ENCODE peak calls at places on chromosomes 5 and 9, in ten cellular contexts. M is uterus, N is testis, E is transverse colon, K is stomach, S is IMR-90, I is heart left ventricle, Q is tibial nerve, F is Peyer's patch, G is ovary. C is an unnamed sample. For H3K36me3, the result is how much of the 10 kb centered on the place peaks cover.

GRCh38 chr5:149857499-149857898 is 87.1 kb downstream of the PDE6A start:
- DNase-seq in M (peak), N (peak), E (peak), K (peak), S (no peak), I (peak), Q (peak), F (peak), G (peak), C (peak)

GRCh38 chr5:160271396-160271795 is 41.0 kb downstream of the CCNJL start:
- DNase-seq in M (no peak), N (no peak), E (peak), K (no peak), S (no peak), I (no peak), Q (no peak), F (no peak), G (no peak), C (peak)

GRCh38 chr9:105262497-105262896 is 18.0 kb downstream of the SLC44A1 start:
- DNase-seq in M (no peak), N (no peak), E (no peak), K (no peak), S (no peak), I (no peak), Q (no peak), F (no peak), G (no peak), C (no peak)

GRCh38 chr5:61969761-61970160 is 336.2 kb upstream of the KIF2A start:
- DNase-seq in M (no peak), N (no peak), E (no peak), K (no peak), S (peak), I (no peak), Q (no peak), F (no peak), G (no peak), C (no peak)

GRCh38 chr5:181058321-181058720 is 18.3 kb downstream of the BTNL9 start:
- DNase-seq in M (no peak), N (no peak), E (no peak), K (no peak), S (no peak), I (no peak), Q (no peak), F (no peak), G (no peak), C (no peak)

GRCh38 chr5:107135391-107135790 is 535.3 kb downstream of the EFNA5 start:
- DNase-seq in M (no peak), N (no peak), E (no peak), K (no peak), S (peak), I (no peak), Q (no peak), F (no peak), G (no peak), C (no peak)

GRCh38 chr5:32329395-32329834 is 16.7 kb upstream of the MTMR12 start:
- DNase-seq in M (peak), N (peak), E (peak), K (peak), S (peak), I (peak), Q (peak), F (peak), G (no peak), C (peak)

GRCh38 chr9:133284362-133284761 is 9.4 kb upstream of the ABO start:
- DNase-seq in M (no peak), N (no peak), E (no peak), K (no peak), S (no peak), I (no peak), Q (no peak), F (no peak), G (no peak), C (no peak)

GRCh38 chr9:20580673-20581072 is 41.6 kb downstream of the MLLT3 start:
- DNase-seq in M (no peak), N (no peak), E (no peak), K (no peak), S (no peak), I (no peak), Q (no peak), F (no peak), G (no peak), C (no peak)

GRCh38 chr9:4640027-4640426 is 22.1 kb upstream of the PLPP6 start:
- DNase-seq in M (no peak), N (peak), E (peak), K (peak), S (no peak), I (no peak), Q (no peak), F (no peak), G (no peak), C (peak)

GRCh38 chr9:109912082-109912581 is 132.1 kb downstream of the PALM2AKAP2 start:
- DNase-seq in M (no peak), N (no peak), E (no peak), K (no peak), S (peak), I (peak), Q (no peak), F (no peak), G (no peak), C (no peak)

GRCh38 chr5:848671-849111 is 2.1 kb downstream of the ZDHHC11 start:
- DNase-seq in M (peak), N (no peak), E (no peak), K (no peak), S (no peak), I (no peak), Q (no peak), F (peak), G (no peak), C (no peak)
- TF ChIP-seq POLR2A in M (no peak), N (no peak), E (no peak), K (no peak), S (no peak), I (no peak), Q (no peak), F (no peak), G (no peak), C (no peak)

DNA sequence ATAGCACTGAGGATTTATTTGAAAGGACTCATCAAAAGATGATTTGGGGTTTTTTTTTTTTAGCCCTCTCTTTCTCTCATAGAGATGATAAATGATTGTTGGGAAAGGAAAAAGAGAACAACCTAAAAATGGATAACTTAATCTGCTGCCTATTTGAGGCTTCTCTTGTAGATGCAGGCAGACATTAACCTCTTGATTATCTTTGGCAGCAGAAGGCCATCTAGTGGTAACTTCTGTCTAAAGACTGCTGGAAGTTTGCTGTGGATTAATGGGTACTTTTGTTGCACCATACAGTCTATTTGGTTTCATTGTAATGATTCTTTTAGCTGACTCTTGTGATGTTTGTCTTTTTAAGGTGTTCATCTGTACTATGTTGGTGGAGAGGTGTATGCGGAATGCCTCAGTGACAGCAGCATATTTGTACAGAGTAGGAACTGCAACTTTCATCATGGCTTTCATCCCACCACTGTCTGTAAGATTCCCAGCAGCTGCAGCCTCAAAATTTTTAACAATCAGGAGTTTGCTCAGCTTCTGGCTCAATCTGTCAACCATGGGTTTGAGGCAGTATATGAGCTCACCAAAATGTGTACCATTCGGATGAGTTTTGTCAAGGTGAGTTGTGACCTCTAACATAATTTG is 18.8 kb downstream of the SMIM32 start:
- DNase-seq in M (no peak), N (no peak), E (no peak), K (no peak), S (peak), I (no peak), Q (no peak), F (no peak), G (no peak), C (no peak)
- H3K36me3 ChIP-seq in M (under half), N (under half), E (under half), K (half or more), S (under half), I (under half), Q (under half), F (under half), G (under half), C (under half)

GRCh38 chr5:16663848-16664247 is 47.1 kb upstream of the RETREG1 start:
- DNase-seq in M (no peak), N (no peak), E (no peak), K (no peak), S (no peak), I (no peak), Q (no peak), F (no peak), G (no peak), C (no peak)

GRCh38 chr5:16666140-16666860 is 49.5 kb upstream of the RETREG1 start:
- DNase-seq in M (no peak), N (no peak), E (peak), K (no peak), S (no peak), I (no peak), Q (no peak), F (no peak), G (no peak), C (no peak)

GRCh38 chr5:16664368-16664767 is 47.6 kb upstream of the RETREG1 start:
- DNase-seq in M (no peak), N (no peak), E (no peak), K (no peak), S (no peak), I (no peak), Q (no peak), F (no peak), G (no peak), C (no peak)

GRCh38 chr5:16666861-16667481 is 50.2 kb upstream of the RETREG1 start:
- DNase-seq in M (no peak), N (peak), E (peak), K (peak), S (peak), I (peak), Q (peak), F (no peak), G (no peak), C (no peak)

GRCh38 chr5:16665611-16666010 is 48.8 kb upstream of the RETREG1 start:
- DNase-seq in M (no peak), N (no peak), E (no peak), K (no peak), S (peak), I (no peak), Q (no peak), F (no peak), G (no peak), C (no peak)
- H3K27ac ChIP-seq in M (no peak), N (no peak), E (no peak), K (no peak), S (no peak), I (no peak), Q (no peak), F (no peak), G (no peak), C (no peak)

GRCh38 chr5:172791726-172792445 is 20.9 kb upstream of the DUSP1 start:
- DNase-seq in M (no peak), N (no peak), E (no peak), K (no peak), S (peak), I (no peak), Q (no peak), F (no peak), G (no peak), C (no peak)

GRCh38 chr5:172793577-172794488 is 22.8 kb upstream of the DUSP1 start:
- DNase-seq in M (no peak), N (no peak), E (no peak), K (no peak), S (peak), I (no peak), Q (no peak), F (no peak), G (no peak), C (no peak)

GRCh38 chr5:172790496-172790889 is 19.5 kb upstream of the DUSP1 start:
- DNase-seq in M (no peak), N (no peak), E (no peak), K (no peak), S (no peak), I (no peak), Q (no peak), F (no peak), G (no peak), C (no peak)

GRCh38 chr5:172791291-172791690 is 20.3 kb upstream of the DUSP1 start:
- DNase-seq in M (no peak), N (no peak), E (no peak), K (no peak), S (no peak), I (no peak), Q (no peak), F (no peak), G (peak), C (no peak)

DNA sequence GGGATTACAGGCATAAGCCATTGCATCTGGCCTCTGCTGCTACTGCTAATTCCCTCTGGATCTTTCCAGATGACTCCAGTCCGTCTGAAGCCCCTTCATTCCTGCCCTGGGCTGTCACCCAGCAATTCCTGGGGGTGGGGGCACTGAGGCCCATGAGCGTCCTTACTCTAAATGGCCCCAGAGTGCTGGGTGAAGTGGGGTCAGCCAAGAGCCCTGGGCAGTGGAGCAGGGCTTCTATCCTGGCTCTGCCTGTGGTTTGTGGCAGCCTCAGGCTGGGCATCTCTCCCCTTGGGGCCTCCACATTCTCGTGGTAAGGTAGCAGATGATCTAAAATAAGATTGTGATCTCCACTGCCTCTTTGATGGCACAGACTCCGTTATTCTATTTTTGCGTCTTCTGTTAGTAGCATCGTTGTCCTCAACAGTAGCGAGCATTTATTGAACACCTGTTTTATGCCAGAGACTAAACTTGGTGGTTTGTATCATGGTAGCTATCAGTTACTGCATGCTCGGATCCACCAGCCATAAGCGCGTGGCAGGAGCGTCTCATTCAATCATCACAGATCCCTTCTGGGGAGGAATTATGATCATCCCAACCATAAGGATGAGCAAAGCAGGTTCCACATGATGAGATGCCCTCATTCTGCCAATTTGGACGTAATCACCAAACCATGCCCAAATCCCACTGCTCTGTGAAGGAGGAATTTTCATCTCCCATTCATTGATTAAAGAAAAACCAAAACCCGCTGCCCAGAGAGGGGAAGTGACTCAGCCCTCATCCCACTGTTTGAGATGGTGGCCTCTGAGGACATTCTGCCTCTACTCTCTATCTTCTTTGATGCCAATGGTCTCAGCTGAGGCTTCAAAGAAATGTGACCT is 21.9 kb upstream of the DUSP1 start:
- DNase-seq in M (no peak), N (no peak), E (no peak), K (no peak), S (no peak), I (no peak), Q (no peak), F (no peak), G (no peak), C (no peak)
- TF ChIP-seq POLR2A in M (no peak), N (no peak), E (no peak), K (no peak), S (no peak), I (no peak), Q (no peak), F (no peak), G (no peak), C (no peak)

DNA sequence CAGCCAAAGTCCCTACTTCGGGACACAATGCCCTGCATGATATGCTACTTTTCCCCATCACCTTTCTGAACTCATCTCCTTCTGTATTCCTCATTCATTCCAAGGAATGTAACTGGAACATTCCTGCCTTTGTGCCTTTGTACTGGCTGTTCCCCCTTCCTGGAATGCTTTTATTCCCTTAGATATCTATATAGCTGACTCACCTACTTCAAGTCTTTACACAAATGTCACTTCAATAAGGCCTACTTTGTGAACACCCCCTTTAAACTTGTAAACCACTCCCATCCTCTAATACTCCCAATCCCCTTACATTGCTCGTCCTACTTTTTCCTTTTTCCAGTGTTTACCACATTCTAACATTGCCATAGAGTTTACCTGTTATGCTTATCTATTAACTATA is 2.4 kb downstream of the NOL6 start:
- DNase-seq in M (no peak), N (no peak), E (no peak), K (no peak), S (no peak), I (no peak), Q (no peak), F (no peak), G (no peak), C (no peak)
- H3K36me3 ChIP-seq in M (under half), N (under half), E (under half), K (half or more), S (under half), I (under half), Q (under half), F (under half), G (under half), C (half or more)

DNA sequence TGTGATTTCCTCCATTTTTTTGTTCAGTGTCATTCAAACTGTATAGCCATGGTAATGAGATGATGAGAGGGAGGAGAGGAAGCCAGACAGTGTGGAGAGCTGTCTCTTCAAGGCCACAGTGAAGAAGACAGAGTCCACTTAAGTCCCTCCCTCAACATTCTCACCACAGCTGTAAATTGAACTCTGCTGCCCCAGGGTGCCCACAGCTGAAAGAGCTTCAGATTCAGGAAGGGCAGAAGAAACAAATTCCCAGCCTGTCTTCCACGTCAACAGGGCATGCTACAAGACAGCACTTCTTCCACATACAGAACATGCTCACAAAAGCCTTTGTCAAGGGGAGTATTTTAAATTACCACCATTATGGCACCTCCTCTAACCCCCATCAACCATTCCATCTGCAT is 100.4 kb downstream of the KLHL3 start:
- DNase-seq in M (no peak), N (no peak), E (no peak), K (no peak), S (peak), I (no peak), Q (no peak), F (no peak), G (no peak), C (no peak)
- H3K27ac ChIP-seq in M (no peak), N (no peak), E (no peak), K (no peak), S (no peak), I (no peak), Q (no peak), F (no peak), G (peak), C (peak)

GRCh38 chr9:129608561-129609481 is 12.1 kb downstream of the C9orf50 start:
- DNase-seq in M (no peak), N (no peak), E (peak), K (peak), S (no peak), I (no peak), Q (no peak), F (peak), G (no peak), C (no peak)

GRCh38 chr9:129610193-129610472 is 10.8 kb downstream of the C9orf50 start:
- DNase-seq in M (peak), N (no peak), E (no peak), K (no peak), S (no peak), I (no peak), Q (no peak), F (no peak), G (no peak), C (no peak)

GRCh38 chr9:129611302-129611800 is 9.6 kb downstream of the C9orf50 start:
- DNase-seq in M (no peak), N (no peak), E (no peak), K (no peak), S (no peak), I (no peak), Q (no peak), F (no peak), G (no peak), C (no peak)

GRCh38 chr9:129610473-129611301 is 10.2 kb downstream of the C9orf50 start:
- DNase-seq in M (peak), N (peak), E (peak), K (peak), S (peak), I (peak), Q (peak), F (peak), G (peak), C (peak)

GRCh38 chr9:129609486-129610192 is 11.3 kb downstream of the C9orf50 start:
- DNase-seq in M (peak), N (peak), E (peak), K (peak), S (no peak), I (peak), Q (peak), F (peak), G (peak), C (peak)
- TF ChIP-seq POLR2A in M (no peak), N (no peak), E (peak), K (no peak), S (no peak), I (no peak), Q (no peak), F (peak), G (no peak), C (no peak)

C was measured in thyroid gland.